ENCODE peak calls at places on chromosome 1, in eight cellular contexts. Z is activated T-cell treated with anti-CD3 and anti-CD28 coated beads for 1 hour; X is islet precursor cell; B is LHCN-M2; L is mesothelial cell of epicardium; E is occipital lobe; H is stimulated activated CD4-positive, alpha-beta T cell treated with anti-CD3 and anti-CD28 coated beads, Interleukin-15, amount 100 ng/mL, for 1 hour; P is NCI-H146. T is an unnamed sample.

GRCh38 chr1:10383630-10384029 is 15.2 kb upstream of the PGD start:
- DNase-seq in X (no peak), H (no peak), E (no peak), P (no peak), Z (no peak), L (no peak), B (no peak), T (no peak)

GRCh38 chr1:110250749-110251148 is 40.6 kb downstream of the KCNC4 start:
- DNase-seq in P (no peak), E (no peak), X (peak; percentile 43), H (no peak), L (no peak), Z (no peak), B (no peak), T (no peak)

GRCh38 chr1:210866532-210866931 is 267.4 kb downstream of the KCNH1 start:
- DNase-seq in P (no peak), H (no peak), X (no peak), L (no peak), E (no peak), B (no peak), Z (no peak), T (no peak)

GRCh38 chr1:230212405-230212936 is 145.4 kb downstream of the GALNT2 start:
- DNase-seq in E (no peak), Z (no peak), B (no peak), P (no peak), H (no peak), X (peak; percentile 33), L (no peak), T (no peak)

GRCh38 chr1:16120411-16120810 is 35.5 kb downstream of the EPHA2 start:
- DNase-seq in P (no peak), B (no peak), E (no peak), L (no peak), X (peak; percentile 65), H (no peak), Z (no peak), T (no peak)

GRCh38 chr1:53400761-53401379 is 58.3 kb upstream of the DMRTB1 start:
- DNase-seq in B (peak; percentile 75), L (no peak), X (peak; percentile 35), P (no peak), H (no peak), E (no peak), Z (no peak), T (no peak)

GRCh38 chr1:89088597-89088996 is 23.6 kb upstream of the GBP1 start:
- DNase-seq in P (peak; percentile 2), Z (no peak), H (no peak), E (no peak), X (no peak), B (no peak), L (no peak), T (no peak)

GRCh38 chr1:172041102-172041501 is 199.8 kb downstream of the DNM3 start:
- DNase-seq in Z (no peak), L (no peak), H (no peak), X (no peak), E (no peak), P (no peak), B (no peak), T (no peak)

T was measured in NCI-H345.